ENCODE peak calls at places on chromosomes 4 and X, in four cellular contexts. One of them, this sample, is unnamed.

GRCh38 chrX:74232859-74233258 is 71.1 kb upstream of the ZCCHC13 start:
- DNase-seq in IMR-90: peak; percentile 23
- DNase-seq in H9: no peak
- DNase-seq in H1: no peak
- DNase-seq in this sample: peak; percentile 47

GRCh38 chr4:98773638-98774037 is 115.2 kb upstream of the TSPAN5 start:
- DNase-seq in H1: no peak
- DNase-seq in IMR-90: no peak
- DNase-seq in H9: no peak
- DNase-seq in this sample: no peak

GRCh38 chr4:38512840-38513239 is 151.2 kb upstream of the KLF3 start:
- DNase-seq in IMR-90: no peak
- DNase-seq in H1: no peak
- DNase-seq in H9: no peak
- DNase-seq in this sample: no peak

GRCh38 chr4:1636490-1637211 is 47.5 kb downstream of the FAM53A start:
- DNase-seq in H1: no peak
- DNase-seq in H9: no peak
- DNase-seq in IMR-90: no peak
- DNase-seq in this sample: no peak

GRCh38 chr4:123649644-123650356 is 253.2 kb downstream of the SPRY1 start:
- DNase-seq in H9: peak; percentile 46
- DNase-seq in IMR-90: peak; percentile 79
- DNase-seq in H1: no peak
- DNase-seq in this sample: peak; percentile 71

GRCh38 chr4:3765271-3766206 is 646 bp upstream of the ADRA2C start:
- DNase-seq in H1: peak; percentile 83
- DNase-seq in H9: peak; percentile 83
- DNase-seq in IMR-90: peak; percentile 42
- DNase-seq in this sample: peak; percentile 79

GRCh38 chrX:11888421-11888820 is 130.4 kb downstream of the MSL3 start:
- DNase-seq in H1: no peak
- DNase-seq in IMR-90: no peak
- DNase-seq in H9: no peak
- DNase-seq in this sample: no peak

GRCh38 chr4:140986045-140986444 is 147.2 kb downstream of the RNF150 start:
- DNase-seq in H1: no peak
- DNase-seq in H9: no peak
- DNase-seq in IMR-90: no peak
- DNase-seq in this sample: no peak

GRCh38 chrX:19514791-19515614 is at the start of gene MAP3K15:
- DNase-seq in H9: peak; percentile 50
- DNase-seq in H1: peak; percentile 56
- DNase-seq in IMR-90: no peak
- DNase-seq in this sample: peak; percentile 53

GRCh38 chr4:162497564-162498167 is 333.9 kb upstream of the FSTL5 start:
- DNase-seq in H1: no peak
- DNase-seq in H9: no peak
- DNase-seq in IMR-90: peak; percentile 42
- DNase-seq in this sample: peak; percentile 19

GRCh38 chrX:23376581-23376980 is 41.9 kb downstream of the PTCHD1 start:
- DNase-seq in IMR-90: no peak
- DNase-seq in H9: no peak
- DNase-seq in H1: no peak
- DNase-seq in this sample: no peak

GRCh38 chr4:139568206-139568969 is 12.4 kb upstream of the SETD7 start:
- DNase-seq in H9: peak; percentile 50
- DNase-seq in H1: no peak
- DNase-seq in IMR-90: no peak
- DNase-seq in this sample: peak; percentile 55

GRCh38 chrX:139967300-139967699 is 2.0 kb upstream of the CXorf66 start:
- DNase-seq in H1: no peak
- DNase-seq in H9: no peak
- DNase-seq in IMR-90: no peak
- DNase-seq in this sample: peak; percentile 30

GRCh38 chrX:136146614-136147319 is 566 bp upstream of the FHL1 start:
- DNase-seq in H9: no peak
- DNase-seq in H1: peak; percentile 51
- DNase-seq in IMR-90: no peak
- DNase-seq in this sample: no peak

GRCh38 chrX:153958605-153959004 is 13.0 kb downstream of the HCFC1 start:
- DNase-seq in IMR-90: no peak
- DNase-seq in H1: no peak
- DNase-seq in H9: no peak
- DNase-seq in this sample: no peak

GRCh38 chr4:15158410-15159091 is 156.3 kb downstream of the CPEB2 start:
- DNase-seq in H9: peak; percentile 58
- DNase-seq in IMR-90: no peak
- DNase-seq in H1: no peak
- DNase-seq in this sample: peak; percentile 65

GRCh38 chr4:26594778-26595177 is 10.9 kb downstream of the TBC1D19 start:
- DNase-seq in H1: no peak
- DNase-seq in IMR-90: no peak
- DNase-seq in H9: no peak
- DNase-seq in this sample: no peak

GRCh38 chrX:113384628-113385027 is 544.0 kb upstream of the AMOT start:
- DNase-seq in IMR-90: peak; percentile 41
- DNase-seq in H9: no peak
- DNase-seq in H1: no peak
- DNase-seq in this sample: no peak

GRCh38 chr4:78629991-78630541 is 78.5 kb downstream of the ANXA3 start:
- DNase-seq in H9: no peak
- DNase-seq in IMR-90: no peak
- DNase-seq in H1: no peak
- DNase-seq in this sample: peak; percentile 95

GRCh38 chr4:127249066-127249766 is 383.5 kb upstream of the INTU start:
- DNase-seq in H1: no peak
- DNase-seq in IMR-90: peak; percentile 54
- DNase-seq in H9: no peak
- DNase-seq in this sample: no peak

GRCh38 chrX:41033299-41033698 is 51.9 kb upstream of the USP9X start:
- DNase-seq in IMR-90: no peak
- DNase-seq in H1: no peak
- DNase-seq in H9: no peak
- DNase-seq in this sample: no peak

GRCh38 chr4:76630748-76631147 is 195.7 kb downstream of the SHROOM3 start:
- DNase-seq in H9: no peak
- DNase-seq in H1: no peak
- DNase-seq in IMR-90: peak; percentile 21
- DNase-seq in this sample: no peak

GRCh38 chrX:73765776-73766465 is 202.9 kb downstream of the CHIC1 start:
- DNase-seq in IMR-90: no peak
- DNase-seq in H9: no peak
- DNase-seq in H1: no peak
- DNase-seq in this sample: no peak

GRCh38 chr4:122668241-122668640 is 47.4 kb upstream of the IL21 start:
- DNase-seq in H9: no peak
- DNase-seq in IMR-90: peak; percentile 88
- DNase-seq in H1: no peak
- DNase-seq in this sample: no peak

GRCh38 chr4:158182736-158183135 is 9.9 kb upstream of the GASK1B start:
- DNase-seq in IMR-90: no peak
- DNase-seq in H9: peak; percentile 30
- DNase-seq in H1: no peak
- DNase-seq in this sample: no peak

GRCh38 chr4:10129196-10130185 is 12.9 kb upstream of the WDR1 start:
- DNase-seq in H1: no peak
- DNase-seq in H9: no peak
- DNase-seq in IMR-90: no peak
- DNase-seq in this sample: no peak

GRCh38 chrX:110318664-110318968 is 731 bp upstream of the AMMECR1 start:
- DNase-seq in IMR-90: no peak
- DNase-seq in H1: no peak
- DNase-seq in H9: no peak
- DNase-seq in this sample: no peak

GRCh38 chr4:54058171-54058570 is 6.2 kb downstream of the CHIC2 start:
- DNase-seq in H1: no peak
- DNase-seq in IMR-90: no peak
- DNase-seq in H9: no peak
- DNase-seq in this sample: no peak

GRCh38 chrX:88424541-88424940 is 322.5 kb upstream of the CPXCR1 start:
- DNase-seq in H1: no peak
- DNase-seq in IMR-90: no peak
- DNase-seq in H9: no peak
- DNase-seq in this sample: no peak

GRCh38 chr4:100421356-100421978 is 96.4 kb downstream of the EMCN start:
- DNase-seq in H1: no peak
- DNase-seq in H9: no peak
- DNase-seq in IMR-90: peak; percentile 31
- DNase-seq in this sample: peak; percentile 42

GRCh38 chr4:41095973-41096372 is 118.4 kb downstream of the APBB2 start:
- DNase-seq in H9: no peak
- DNase-seq in IMR-90: peak; percentile 87
- DNase-seq in H1: no peak
- DNase-seq in this sample: peak; percentile 44

GRCh38 chrX:24494544-24495113 is 29.5 kb downstream of the PDK3 start:
- DNase-seq in H9: no peak
- DNase-seq in IMR-90: peak; percentile 80
- DNase-seq in H1: no peak
- DNase-seq in this sample: no peak

GRCh38 chr4:22334155-22334554 is 181.7 kb downstream of the ADGRA3 start:
- DNase-seq in IMR-90: no peak
- DNase-seq in H1: no peak
- DNase-seq in H9: no peak
- DNase-seq in this sample: no peak

DNA sequence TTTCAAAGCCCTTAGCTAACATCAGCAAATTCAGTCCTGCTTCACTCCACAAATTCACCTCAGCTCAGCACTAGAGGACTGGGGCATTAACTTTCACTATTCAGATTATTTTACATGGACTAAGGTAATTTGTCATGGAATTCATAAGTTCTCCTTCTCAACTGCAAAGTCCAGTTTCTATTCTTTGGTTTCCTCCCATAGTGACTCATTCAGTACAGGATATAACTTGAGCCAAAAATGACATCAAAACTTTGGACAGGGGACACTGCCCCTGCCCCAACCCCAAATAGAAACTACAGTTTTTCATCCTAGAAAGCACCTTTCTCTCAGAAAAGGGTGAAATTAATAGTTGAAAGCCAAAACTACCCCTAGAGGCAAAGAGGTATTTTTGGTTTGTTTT is 52.7 kb downstream of the COX7B2 start:
- DNase-seq in H9: no peak
- DNase-seq in H1: no peak
- DNase-seq in IMR-90: peak; percentile 10
- DNase-seq in this sample: no peak
- H3K56ac ChIP-seq in H9: no peak overlapping the region
- H3K56ac ChIP-seq in H1: no peak overlapping the region
- H3K56ac ChIP-seq in IMR-90: no peak overlapping the region
- H3K56ac ChIP-seq in this sample: no peak overlapping the region

GRCh38 chr4:8849266-8850073 is 22.2 kb downstream of the HMX1 start:
- DNase-seq in H1: peak; percentile 40
- DNase-seq in IMR-90: no peak
- DNase-seq in H9: peak; percentile 15
- DNase-seq in this sample: no peak
- H2BK120ac ChIP-seq in H1: no peak overlapping the region
- H2BK120ac ChIP-seq in IMR-90: no peak overlapping the region
- H2BK120ac ChIP-seq in H9: no peak overlapping the region
- H2BK120ac ChIP-seq in this sample: no peak overlapping the region

GRCh38 chrX:40009890-40010289 is 87.9 kb downstream of the BCOR start:
- DNase-seq in IMR-90: no peak
- DNase-seq in H9: peak; percentile 45
- DNase-seq in H1: peak; percentile 47
- DNase-seq in this sample: no peak
- H3K56ac ChIP-seq in IMR-90: no peak overlapping the region
- H3K56ac ChIP-seq in H9: no peak overlapping the region
- H3K56ac ChIP-seq in H1: no peak overlapping the region
- H3K56ac ChIP-seq in this sample: peak overlapping the region; percentile 84

DNA sequence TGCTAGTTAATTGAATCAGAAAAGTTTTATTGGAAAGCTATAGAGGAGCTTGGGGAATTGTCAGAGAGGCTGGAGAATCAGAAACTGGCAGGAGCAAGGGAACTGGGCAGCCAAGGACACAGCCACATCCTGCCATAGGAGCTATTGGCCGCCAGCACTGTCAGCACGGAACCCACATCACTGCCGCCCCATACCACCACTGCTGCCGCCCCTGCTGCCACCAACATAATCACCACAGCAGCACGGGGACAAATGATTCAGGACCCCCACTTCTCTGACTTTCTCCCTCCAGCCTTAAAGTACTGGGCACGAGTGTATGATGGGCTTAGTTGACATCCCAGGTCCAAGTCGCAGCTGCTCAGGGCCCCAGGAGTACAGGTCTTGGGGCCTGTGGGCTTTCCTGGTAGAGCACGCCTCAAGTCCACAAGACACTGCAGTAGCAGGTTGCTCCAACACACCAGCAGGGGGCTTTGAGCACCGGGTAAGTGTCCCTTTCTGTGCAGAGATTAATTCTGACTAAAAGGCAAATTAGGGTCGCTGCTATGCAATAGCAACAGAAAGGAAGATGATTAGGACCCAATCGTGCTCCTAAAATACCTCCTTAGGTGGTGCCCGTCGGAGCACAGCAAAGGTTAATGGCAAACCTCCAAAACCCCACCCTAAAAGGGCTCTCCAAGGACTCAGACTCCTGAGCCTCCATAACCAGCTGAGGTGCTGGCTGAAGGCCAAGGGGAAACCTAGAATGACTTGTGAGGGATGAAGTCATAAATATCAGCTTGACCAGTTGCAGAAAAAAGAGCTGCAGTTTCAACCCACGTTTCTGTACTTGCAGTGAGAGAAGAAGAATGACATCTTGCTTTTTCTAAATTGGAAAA is 6.8 kb downstream of the PJA1 start:
- DNase-seq in H1: no peak
- DNase-seq in IMR-90: peak; percentile 85
- DNase-seq in H9: peak; percentile 49
- DNase-seq in this sample: peak; percentile 62
- H2BK120ac ChIP-seq in H1: no peak overlapping the region
- H2BK120ac ChIP-seq in IMR-90: no peak overlapping the region
- H2BK120ac ChIP-seq in H9: no peak overlapping the region
- H2BK120ac ChIP-seq in this sample: no peak overlapping the region

DNA sequence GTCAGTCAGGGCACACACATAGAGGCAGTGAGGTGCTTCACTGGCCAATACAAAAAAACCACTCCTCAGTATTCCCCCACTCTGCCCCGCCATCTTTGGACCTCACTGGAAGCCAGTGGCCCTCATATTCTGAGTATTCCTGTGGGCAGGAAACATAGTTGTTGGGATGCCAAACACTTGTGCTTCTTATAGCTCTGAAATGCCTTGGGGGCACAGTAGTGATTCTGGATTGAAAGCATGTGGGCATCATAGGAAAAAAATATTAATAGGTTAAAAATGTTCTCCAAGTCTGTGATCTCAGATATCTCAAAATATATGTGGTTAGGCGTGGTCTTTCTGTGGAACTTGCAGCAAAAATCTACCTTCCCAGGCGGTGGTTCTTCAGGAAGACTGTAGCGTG is 8.2 kb upstream of the TENM3 start:
- DNase-seq in H9: no peak
- DNase-seq in H1: no peak
- DNase-seq in IMR-90: no peak
- DNase-seq in this sample: no peak
- H3K56ac ChIP-seq in H9: no peak overlapping the region
- H3K56ac ChIP-seq in H1: no peak overlapping the region
- H3K56ac ChIP-seq in IMR-90: no peak overlapping the region
- H3K56ac ChIP-seq in this sample: no peak overlapping the region

GRCh38 chrX:48957477-48957826 is at the start of gene OTUD5:
- DNase-seq in IMR-90: no peak
- DNase-seq in H1: peak; percentile 76
- DNase-seq in H9: no peak
- DNase-seq in this sample: no peak
- H2BK120ac ChIP-seq in IMR-90: peak within 1 kb of the TSS; percentile 91
- H2BK120ac ChIP-seq in H1: no peak within 1 kb of the TSS
- H2BK120ac ChIP-seq in H9: no peak within 1 kb of the TSS
- H2BK120ac ChIP-seq in this sample: no peak within 1 kb of the TSS

GRCh38 chr4:94905511-94905910 is 147.8 kb downstream of the BMPR1B start:
- DNase-seq in IMR-90: no peak
- DNase-seq in H1: no peak
- DNase-seq in H9: no peak
- DNase-seq in this sample: no peak
- H3K56ac ChIP-seq in IMR-90: no peak overlapping the region
- H3K56ac ChIP-seq in H1: no peak overlapping the region
- H3K56ac ChIP-seq in H9: no peak overlapping the region
- H3K56ac ChIP-seq in this sample: no peak overlapping the region